ENCODE peak calls at places on chromosomes 16 and 17, in seven cellular contexts. P, H, B, Y, N, R and W are unnamed samples.
A peak's percentile ranks its signal among the peaks of the same experiment; 100 is the strongest.

GRCh38 chr17:81400154-81400938 is 5.1 kb downstream of the BAHCC1 start:
- DNase-seq in P (peak; percentile 60), H (peak; percentile 72), B (no peak), Y (peak; percentile 83), N (peak; percentile 65), R (peak; percentile 60), W (no peak)

GRCh38 chr17:78765821-78766220 is 16.3 kb downstream of the CYTH1 start:
- DNase-seq in P (no peak), H (no peak), B (no peak), Y (no peak), N (no peak), R (no peak), W (no peak)

GRCh38 chr17:80451104-80451775 is 25.2 kb downstream of the NPTX1 start:
- DNase-seq in P (no peak), H (no peak), B (no peak), Y (no peak), N (no peak), R (no peak), W (no peak)

GRCh38 chr16:66207864-66208226 is 158.6 kb upstream of the CDH5 start:
- DNase-seq in P (no peak), H (no peak), B (peak; percentile 31), Y (no peak), N (no peak), R (no peak), W (no peak)

GRCh38 chr16:8682551-8683259 is 8.3 kb downstream of the ABAT start:
- DNase-seq in P (no peak), H (no peak), B (no peak), Y (no peak), N (peak; percentile 25), R (no peak), W (no peak)

GRCh38 chr17:45813051-45813731 is 29.1 kb downstream of the CRHR1 start:
- DNase-seq in P (peak; percentile 62), H (no peak), B (no peak), Y (peak; percentile 84), N (no peak), R (no peak), W (no peak)

GRCh38 chr17:36705651-36706436 is 104.5 kb downstream of the MRM1 start:
- DNase-seq in P (peak; percentile 53), H (no peak), B (peak; percentile 81), Y (peak; percentile 72), N (peak; percentile 61), R (peak; percentile 4), W (peak; percentile 47)

GRCh38 chr17:10070690-10071089 is 127.7 kb downstream of the GAS7 start:
- DNase-seq in P (no peak), H (no peak), B (no peak), Y (no peak), N (no peak), R (no peak), W (no peak)

GRCh38 chr16:11848842-11849241 is 2.5 kb downstream of the RSL1D1 start:
- DNase-seq in P (no peak), H (no peak), B (no peak), Y (no peak), N (no peak), R (peak; percentile 77), W (no peak)

GRCh38 chr16:58125781-58126335 is 3.3 kb downstream of the CFAP20 start:
- DNase-seq in P (no peak), H (no peak), B (peak; percentile 62), Y (peak; percentile 26), N (no peak), R (no peak), W (no peak)

GRCh38 chr16:11665071-11665491 is 3.2 kb upstream of the SNN start:
- DNase-seq in P (no peak), H (no peak), B (no peak), Y (no peak), N (no peak), R (no peak), W (no peak)

GRCh38 chr16:89864421-89864820 is 9.0 kb upstream of the TCF25 start:
- DNase-seq in P (no peak), H (no peak), B (no peak), Y (no peak), N (no peak), R (peak; percentile 13), W (no peak)

GRCh38 chr16:89720520-89720858 is 209 bp downstream of the VPS9D1 start:
- DNase-seq in P (peak; percentile 61), H (peak; percentile 71), B (no peak), Y (peak; percentile 52), N (peak; percentile 67), R (no peak), W (peak; percentile 77)

GRCh38 chr17:31489295-31490018 is 98.0 kb downstream of the RAB11FIP4 start:
- DNase-seq in P (peak; percentile 79), H (peak; percentile 78), B (no peak), Y (peak; percentile 93), N (peak; percentile 94), R (no peak), W (peak; percentile 98)

GRCh38 chr17:29619251-29619650 is 3.5 kb downstream of the CORO6 start:
- DNase-seq in P (no peak), H (no peak), B (peak; percentile 55), Y (peak; percentile 73), N (no peak), R (peak; percentile 36), W (no peak)

GRCh38 chr16:57724541-57724940 is 11.0 kb upstream of the KATNB1 start:
- DNase-seq in P (no peak), H (no peak), B (no peak), Y (no peak), N (no peak), R (no peak), W (no peak)

DNA sequence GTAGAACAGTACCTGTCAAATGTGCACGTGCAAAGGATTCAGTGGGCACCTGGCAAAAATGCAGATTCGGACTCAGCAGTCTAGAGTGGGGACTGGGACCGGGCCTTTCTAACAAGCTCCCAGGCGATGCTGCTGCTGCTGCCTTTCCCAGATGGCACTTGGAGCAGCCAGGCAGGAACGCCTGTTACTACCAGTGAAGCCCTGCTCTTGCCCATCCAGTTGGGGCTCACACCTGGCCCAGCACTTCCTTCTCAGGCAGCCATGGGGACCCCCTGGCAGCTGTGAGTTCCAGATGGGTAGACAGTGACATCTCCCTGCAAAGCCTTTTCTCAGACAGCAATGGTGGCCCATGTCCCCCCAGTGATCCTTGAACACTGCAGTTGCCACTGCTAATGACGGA is 30.4 kb downstream of the KDM8 start:
- DNase-seq in P (no peak), H (peak; percentile 37), B (no peak), Y (no peak), N (no peak), R (no peak), W (no peak)
- H3K27ac ChIP-seq in P (no peak overlapping the region), H (peak overlapping the region; percentile 78), B (no peak overlapping the region), Y (no peak overlapping the region), N (no peak overlapping the region), R (no peak overlapping the region), W (peak overlapping the region; percentile 75)

DNA sequence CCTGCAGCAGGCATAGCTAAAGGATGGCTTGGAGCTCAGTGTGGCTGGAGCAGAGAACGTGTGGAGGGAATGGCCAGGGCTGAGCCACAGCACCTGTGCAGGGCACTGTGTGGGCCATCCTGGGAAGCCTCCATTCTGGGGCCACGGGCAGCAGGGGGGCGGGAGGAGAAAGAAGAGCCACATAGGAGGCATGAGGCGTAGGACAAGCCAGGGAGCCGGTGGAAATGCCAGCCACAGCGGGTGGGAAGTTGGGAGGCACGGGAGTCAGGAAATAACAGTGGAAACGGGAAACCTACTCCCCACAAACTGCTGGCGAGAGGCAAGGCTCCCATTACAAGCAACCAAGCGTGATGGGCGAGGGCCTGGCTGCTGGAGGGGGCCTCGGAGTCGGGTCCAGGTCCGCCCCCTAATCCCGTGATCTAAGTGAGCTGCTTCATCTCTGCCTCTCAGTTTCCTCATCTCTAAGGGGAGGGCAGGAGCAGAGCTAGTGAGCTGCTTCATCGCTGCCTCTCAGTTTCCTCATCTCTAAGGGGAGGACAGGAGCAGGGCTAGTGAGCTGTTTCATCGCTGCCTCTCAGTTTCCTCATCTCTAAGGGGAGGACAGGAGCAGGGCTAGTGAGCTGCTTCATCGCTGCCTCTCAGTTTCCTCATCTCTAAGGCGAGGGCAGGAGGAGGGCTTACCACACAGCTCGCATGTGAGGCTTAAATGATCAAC is 104.9 kb downstream of the ADCY9 start:
- DNase-seq in P (no peak), H (peak; percentile 17), B (no peak), Y (peak; percentile 39), N (no peak), R (no peak), W (no peak)
- H3K4me1 ChIP-seq in P (peaks cover 4% of the 10 kb centered on the region), H (peaks cover 33% of the 10 kb centered on the region), B (no peaks in the 10 kb centered on the region), Y (peaks cover 2% of the 10 kb centered on the region), N (peaks cover 50% of the 10 kb centered on the region), R (peaks cover 22% of the 10 kb centered on the region), W (no peaks in the 10 kb centered on the region)

GRCh38 chr16:70739389-70739788 is 53.5 kb upstream of the MTSS2 start:
- DNase-seq in P (no peak), H (no peak), B (no peak), Y (no peak), N (no peak), R (no peak), W (no peak)

GRCh38 chr16:70740919-70741778 is 55.3 kb upstream of the MTSS2 start:
- DNase-seq in P (no peak), H (no peak), B (no peak), Y (no peak), N (no peak), R (peak; percentile 87), W (no peak)

GRCh38 chr16:70738083-70738977 is 52.5 kb upstream of the MTSS2 start:
- DNase-seq in P (peak; percentile 71), H (peak; percentile 77), B (peak; percentile 64), Y (peak; percentile 80), N (peak; percentile 31), R (peak; percentile 93), W (peak; percentile 25)

GRCh38 chr16:70741779-70742125 is 55.9 kb upstream of the MTSS2 start:
- DNase-seq in P (no peak), H (no peak), B (no peak), Y (no peak), N (no peak), R (no peak), W (no peak)

GRCh38 chr16:70740174-70740918 is 54.5 kb upstream of the MTSS2 start:
- DNase-seq in P (no peak), H (no peak), B (no peak), Y (no peak), N (no peak), R (no peak), W (no peak)
- H3K27ac ChIP-seq in P (no peak overlapping the region), H (peak overlapping the region; percentile 59), B (no peak overlapping the region), Y (peak overlapping the region; percentile 33), N (no peak overlapping the region), R (peak overlapping the region; percentile 79), W (peak overlapping the region; percentile 24)

GRCh38 chr17:19301973-19302372 is 60.5 kb downstream of the B9D1 start:
- DNase-seq in P (no peak), H (no peak), B (no peak), Y (no peak), N (no peak), R (no peak), W (no peak)

GRCh38 chr17:19303367-19303776 is 59.2 kb downstream of the B9D1 start:
- DNase-seq in P (no peak), H (no peak), B (no peak), Y (no peak), N (no peak), R (no peak), W (no peak)

GRCh38 chr17:19301274-19301946 is 61.1 kb downstream of the B9D1 start:
- DNase-seq in P (no peak), H (peak; percentile 86), B (peak; percentile 27), Y (no peak), N (no peak), R (no peak), W (no peak)

GRCh38 chr17:19304209-19304608 is 58.3 kb downstream of the B9D1 start:
- DNase-seq in P (peak; percentile 25), H (peak; percentile 73), B (peak; percentile 46), Y (no peak), N (peak; percentile 43), R (peak; percentile 79), W (peak; percentile 53)

GRCh38 chr17:19302791-19303233 is 59.7 kb downstream of the B9D1 start:
- DNase-seq in P (no peak), H (no peak), B (peak; percentile 58), Y (no peak), N (no peak), R (no peak), W (no peak)
- H3K4me1 ChIP-seq in P (peaks cover 34% of the 10 kb centered on the region), H (peaks cover 87% of the 10 kb centered on the region), B (peaks cover 40% of the 10 kb centered on the region), Y (no peaks in the 10 kb centered on the region), N (peaks cover 10% of the 10 kb centered on the region), R (peaks cover 7% of the 10 kb centered on the region), W (no peaks in the 10 kb centered on the region)